ENCODE peak calls at places on chromosome 7, in eight cellular contexts. One of them, this sample, is unnamed. For H3K36me3, the result is how much of the 10 kb centered on the place peaks cover.

GRCh38 chr7:34277801-34278195 is 372.5 kb downstream of the BMPER start:
- DNase-seq in OCI-LY7: no peak
- DNase-seq in CD8-positive, alpha-beta memory T cell: no peak
- DNase-seq in lower lobe of right lung: no peak
- DNase-seq in uterus: no peak
- DNase-seq in SJSA1: no peak
- DNase-seq in upper lobe of right lung: no peak
- DNase-seq in fibroblast of lung: no peak
- DNase-seq in this sample: no peak

GRCh38 chr7:97015279-97015678 is 9.4 kb downstream of the DLX5 start:
- DNase-seq in OCI-LY7: no peak
- DNase-seq in fibroblast of lung: no peak
- DNase-seq in upper lobe of right lung: no peak
- DNase-seq in lower lobe of right lung: no peak
- DNase-seq in SJSA1: no peak
- DNase-seq in CD8-positive, alpha-beta memory T cell: no peak
- DNase-seq in uterus: no peak
- DNase-seq in this sample: no peak

GRCh38 chr7:35370694-35371093 is 116.8 kb upstream of the TBX20 start:
- DNase-seq in uterus: no peak
- DNase-seq in fibroblast of lung: no peak
- DNase-seq in CD8-positive, alpha-beta memory T cell: no peak
- DNase-seq in OCI-LY7: no peak
- DNase-seq in lower lobe of right lung: no peak
- DNase-seq in upper lobe of right lung: no peak
- DNase-seq in SJSA1: no peak
- DNase-seq in this sample: no peak

GRCh38 chr7:34762769-34763168 is 104.8 kb downstream of the NPSR1 start:
- DNase-seq in SJSA1: no peak
- DNase-seq in uterus: no peak
- DNase-seq in OCI-LY7: no peak
- DNase-seq in lower lobe of right lung: no peak
- DNase-seq in fibroblast of lung: peak
- DNase-seq in upper lobe of right lung: no peak
- DNase-seq in CD8-positive, alpha-beta memory T cell: no peak
- DNase-seq in this sample: no peak

GRCh38 chr7:22418251-22419046 is 61.5 kb upstream of the RAPGEF5 start:
- DNase-seq in lower lobe of right lung: no peak
- DNase-seq in SJSA1: no peak
- DNase-seq in uterus: no peak
- DNase-seq in OCI-LY7: no peak
- DNase-seq in upper lobe of right lung: no peak
- DNase-seq in CD8-positive, alpha-beta memory T cell: no peak
- DNase-seq in fibroblast of lung: no peak
- DNase-seq in this sample: no peak

GRCh38 chr7:131108212-131108980 is 219.3 kb upstream of the MKLN1 start:
- DNase-seq in SJSA1: no peak
- DNase-seq in fibroblast of lung: peak
- DNase-seq in OCI-LY7: peak
- DNase-seq in lower lobe of right lung: no peak
- DNase-seq in uterus: no peak
- DNase-seq in upper lobe of right lung: no peak
- DNase-seq in CD8-positive, alpha-beta memory T cell: peak
- DNase-seq in this sample: no peak

GRCh38 chr7:91228927-91229326 is 35.3 kb upstream of the FZD1 start:
- DNase-seq in CD8-positive, alpha-beta memory T cell: no peak
- DNase-seq in lower lobe of right lung: no peak
- DNase-seq in uterus: no peak
- DNase-seq in fibroblast of lung: peak
- DNase-seq in OCI-LY7: no peak
- DNase-seq in SJSA1: no peak
- DNase-seq in upper lobe of right lung: no peak
- DNase-seq in this sample: no peak

GRCh38 chr7:139732471-139733167 is 45.2 kb downstream of the HIPK2 start:
- DNase-seq in CD8-positive, alpha-beta memory T cell: no peak
- DNase-seq in OCI-LY7: no peak
- DNase-seq in upper lobe of right lung: no peak
- DNase-seq in SJSA1: no peak
- DNase-seq in fibroblast of lung: no peak
- DNase-seq in lower lobe of right lung: no peak
- DNase-seq in uterus: no peak
- DNase-seq in this sample: no peak

GRCh38 chr7:95397381-95397780 is 1.2 kb upstream of the PON3 start:
- DNase-seq in upper lobe of right lung: no peak
- DNase-seq in uterus: no peak
- DNase-seq in lower lobe of right lung: no peak
- DNase-seq in fibroblast of lung: no peak
- DNase-seq in CD8-positive, alpha-beta memory T cell: no peak
- DNase-seq in OCI-LY7: no peak
- DNase-seq in SJSA1: no peak
- DNase-seq in this sample: no peak
- H3K4me3 ChIP-seq in upper lobe of right lung: peak
- H3K4me3 ChIP-seq in uterus: peak
- H3K4me3 ChIP-seq in lower lobe of right lung: peak
- H3K4me3 ChIP-seq in fibroblast of lung: no peak
- H3K4me3 ChIP-seq in CD8-positive, alpha-beta memory T cell: no peak
- H3K4me3 ChIP-seq in OCI-LY7: no peak
- H3K4me3 ChIP-seq in SJSA1: no peak
- H3K4me3 ChIP-seq in this sample: no peak

GRCh38 chr7:76336094-76336493 is 22.7 kb downstream of the YWHAG start:
- DNase-seq in uterus: no peak
- DNase-seq in fibroblast of lung: no peak
- DNase-seq in CD8-positive, alpha-beta memory T cell: no peak
- DNase-seq in lower lobe of right lung: no peak
- DNase-seq in upper lobe of right lung: no peak
- DNase-seq in SJSA1: no peak
- DNase-seq in OCI-LY7: no peak
- DNase-seq in this sample: no peak

GRCh38 chr7:76334320-76334967 is 24.3 kb downstream of the YWHAG start:
- DNase-seq in uterus: no peak
- DNase-seq in lower lobe of right lung: no peak
- DNase-seq in SJSA1: no peak
- DNase-seq in CD8-positive, alpha-beta memory T cell: no peak
- DNase-seq in fibroblast of lung: no peak
- DNase-seq in upper lobe of right lung: no peak
- DNase-seq in OCI-LY7: no peak
- DNase-seq in this sample: no peak

GRCh38 chr7:76330673-76331072 is 28.1 kb downstream of the YWHAG start:
- DNase-seq in fibroblast of lung: no peak
- DNase-seq in OCI-LY7: no peak
- DNase-seq in CD8-positive, alpha-beta memory T cell: no peak
- DNase-seq in lower lobe of right lung: no peak
- DNase-seq in upper lobe of right lung: no peak
- DNase-seq in uterus: no peak
- DNase-seq in SJSA1: no peak
- DNase-seq in this sample: no peak

GRCh38 chr7:76332073-76332472 is 26.7 kb downstream of the YWHAG start:
- DNase-seq in fibroblast of lung: no peak
- DNase-seq in SJSA1: no peak
- DNase-seq in lower lobe of right lung: no peak
- DNase-seq in upper lobe of right lung: no peak
- DNase-seq in OCI-LY7: no peak
- DNase-seq in uterus: no peak
- DNase-seq in CD8-positive, alpha-beta memory T cell: no peak
- DNase-seq in this sample: no peak

GRCh38 chr7:76333388-76334101 is 25.2 kb downstream of the YWHAG start:
- DNase-seq in uterus: peak
- DNase-seq in CD8-positive, alpha-beta memory T cell: no peak
- DNase-seq in fibroblast of lung: peak
- DNase-seq in OCI-LY7: no peak
- DNase-seq in upper lobe of right lung: peak
- DNase-seq in SJSA1: no peak
- DNase-seq in lower lobe of right lung: peak
- DNase-seq in this sample: no peak
- H3K36me3 ChIP-seq in uterus: under half
- H3K36me3 ChIP-seq in CD8-positive, alpha-beta memory T cell: under half
- H3K36me3 ChIP-seq in fibroblast of lung: under half
- H3K36me3 ChIP-seq in OCI-LY7: half or more
- H3K36me3 ChIP-seq in upper lobe of right lung: under half
- H3K36me3 ChIP-seq in SJSA1: half or more
- H3K36me3 ChIP-seq in lower lobe of right lung: under half
- H3K36me3 ChIP-seq in this sample: under half

DNA sequence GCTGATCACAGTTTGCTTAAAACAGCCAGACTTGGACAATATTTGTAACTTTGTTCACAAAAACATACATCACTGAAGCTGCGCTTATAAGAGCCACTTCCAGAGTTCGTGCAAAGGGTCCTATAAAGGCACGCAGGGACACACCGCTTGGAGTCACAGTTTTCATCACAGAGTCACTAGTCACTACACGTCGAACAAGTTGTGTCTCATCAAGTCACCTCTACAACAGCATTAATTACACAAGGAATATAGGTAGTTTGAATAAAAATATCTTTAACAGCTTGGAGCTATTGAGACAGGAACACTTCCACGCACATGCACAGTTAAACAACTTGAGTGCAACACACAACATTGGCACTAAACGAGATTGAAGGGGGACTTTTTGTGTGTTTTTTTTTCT is 2.3 kb downstream of the HOXA5 start:
- DNase-seq in CD8-positive, alpha-beta memory T cell: no peak
- DNase-seq in SJSA1: no peak
- DNase-seq in OCI-LY7: no peak
- DNase-seq in uterus: no peak
- DNase-seq in lower lobe of right lung: no peak
- DNase-seq in upper lobe of right lung: no peak
- DNase-seq in fibroblast of lung: no peak
- DNase-seq in this sample: no peak
- H3K4me3 ChIP-seq in CD8-positive, alpha-beta memory T cell: no peak
- H3K4me3 ChIP-seq in SJSA1: no peak
- H3K4me3 ChIP-seq in OCI-LY7: no peak
- H3K4me3 ChIP-seq in uterus: no peak
- H3K4me3 ChIP-seq in lower lobe of right lung: peak
- H3K4me3 ChIP-seq in upper lobe of right lung: peak
- H3K4me3 ChIP-seq in fibroblast of lung: peak
- H3K4me3 ChIP-seq in this sample: peak

GRCh38 chr7:30453016-30453415 is 25.6 kb downstream of the NOD1 start:
- DNase-seq in CD8-positive, alpha-beta memory T cell: no peak
- DNase-seq in uterus: no peak
- DNase-seq in upper lobe of right lung: no peak
- DNase-seq in OCI-LY7: no peak
- DNase-seq in lower lobe of right lung: no peak
- DNase-seq in SJSA1: no peak
- DNase-seq in fibroblast of lung: no peak
- DNase-seq in this sample: no peak

GRCh38 chr7:30450983-30451497 is 27.5 kb downstream of the NOD1 start:
- DNase-seq in CD8-positive, alpha-beta memory T cell: no peak
- DNase-seq in fibroblast of lung: no peak
- DNase-seq in SJSA1: no peak
- DNase-seq in uterus: no peak
- DNase-seq in lower lobe of right lung: no peak
- DNase-seq in upper lobe of right lung: no peak
- DNase-seq in OCI-LY7: no peak
- DNase-seq in this sample: no peak

GRCh38 chr7:30450123-30450982 is 28.2 kb downstream of the NOD1 start:
- DNase-seq in OCI-LY7: no peak
- DNase-seq in CD8-positive, alpha-beta memory T cell: no peak
- DNase-seq in uterus: no peak
- DNase-seq in SJSA1: no peak
- DNase-seq in lower lobe of right lung: no peak
- DNase-seq in upper lobe of right lung: no peak
- DNase-seq in fibroblast of lung: no peak
- DNase-seq in this sample: no peak

GRCh38 chr7:30452278-30452930 is 26.2 kb downstream of the NOD1 start:
- DNase-seq in OCI-LY7: no peak
- DNase-seq in upper lobe of right lung: no peak
- DNase-seq in CD8-positive, alpha-beta memory T cell: no peak
- DNase-seq in uterus: no peak
- DNase-seq in SJSA1: no peak
- DNase-seq in lower lobe of right lung: no peak
- DNase-seq in fibroblast of lung: no peak
- DNase-seq in this sample: no peak

GRCh38 chr7:30451539-30452277 is 26.9 kb downstream of the NOD1 start:
- DNase-seq in OCI-LY7: no peak
- DNase-seq in upper lobe of right lung: no peak
- DNase-seq in SJSA1: no peak
- DNase-seq in fibroblast of lung: no peak
- DNase-seq in lower lobe of right lung: no peak
- DNase-seq in CD8-positive, alpha-beta memory T cell: no peak
- DNase-seq in uterus: no peak
- DNase-seq in this sample: no peak
- H3K36me3 ChIP-seq in OCI-LY7: under half
- H3K36me3 ChIP-seq in upper lobe of right lung: half or more
- H3K36me3 ChIP-seq in SJSA1: half or more
- H3K36me3 ChIP-seq in fibroblast of lung: under half
- H3K36me3 ChIP-seq in lower lobe of right lung: half or more
- H3K36me3 ChIP-seq in CD8-positive, alpha-beta memory T cell: under half
- H3K36me3 ChIP-seq in uterus: under half
- H3K36me3 ChIP-seq in this sample: under half

GRCh38 chr7:156524737-156525597 is 115.6 kb upstream of the RNF32 start:
- DNase-seq in upper lobe of right lung: no peak
- DNase-seq in uterus: no peak
- DNase-seq in OCI-LY7: no peak
- DNase-seq in lower lobe of right lung: no peak
- DNase-seq in CD8-positive, alpha-beta memory T cell: no peak
- DNase-seq in SJSA1: no peak
- DNase-seq in fibroblast of lung: no peak
- DNase-seq in this sample: no peak
- H3K4me3 ChIP-seq in upper lobe of right lung: no peak
- H3K4me3 ChIP-seq in uterus: no peak
- H3K4me3 ChIP-seq in OCI-LY7: no peak
- H3K4me3 ChIP-seq in lower lobe of right lung: no peak
- H3K4me3 ChIP-seq in CD8-positive, alpha-beta memory T cell: no peak
- H3K4me3 ChIP-seq in SJSA1: no peak
- H3K4me3 ChIP-seq in fibroblast of lung: no peak
- H3K4me3 ChIP-seq in this sample: no peak

GRCh38 chr7:143382791-143383641 is 1.9 kb downstream of the ZYX start:
- DNase-seq in upper lobe of right lung: peak
- DNase-seq in uterus: peak
- DNase-seq in fibroblast of lung: no peak
- DNase-seq in lower lobe of right lung: no peak
- DNase-seq in CD8-positive, alpha-beta memory T cell: no peak
- DNase-seq in OCI-LY7: no peak
- DNase-seq in SJSA1: no peak
- DNase-seq in this sample: no peak
- H3K36me3 ChIP-seq in upper lobe of right lung: under half
- H3K36me3 ChIP-seq in uterus: under half
- H3K36me3 ChIP-seq in fibroblast of lung: under half
- H3K36me3 ChIP-seq in lower lobe of right lung: under half
- H3K36me3 ChIP-seq in CD8-positive, alpha-beta memory T cell: under half
- H3K36me3 ChIP-seq in OCI-LY7: under half
- H3K36me3 ChIP-seq in SJSA1: half or more
- H3K36me3 ChIP-seq in this sample: under half

GRCh38 chr7:74207586-74207985 is 2.2 kb upstream of the LAT2 start:
- DNase-seq in upper lobe of right lung: no peak
- DNase-seq in CD8-positive, alpha-beta memory T cell: no peak
- DNase-seq in lower lobe of right lung: no peak
- DNase-seq in OCI-LY7: no peak
- DNase-seq in fibroblast of lung: no peak
- DNase-seq in SJSA1: no peak
- DNase-seq in uterus: no peak
- DNase-seq in this sample: no peak

GRCh38 chr7:74203157-74203556 is 6.6 kb upstream of the LAT2 start:
- DNase-seq in uterus: no peak
- DNase-seq in lower lobe of right lung: no peak
- DNase-seq in SJSA1: no peak
- DNase-seq in fibroblast of lung: peak
- DNase-seq in upper lobe of right lung: peak
- DNase-seq in OCI-LY7: no peak
- DNase-seq in CD8-positive, alpha-beta memory T cell: no peak
- DNase-seq in this sample: no peak

GRCh38 chr7:74203956-74204615 is 5.7 kb upstream of the LAT2 start:
- DNase-seq in uterus: no peak
- DNase-seq in fibroblast of lung: no peak
- DNase-seq in lower lobe of right lung: no peak
- DNase-seq in CD8-positive, alpha-beta memory T cell: no peak
- DNase-seq in upper lobe of right lung: no peak
- DNase-seq in SJSA1: no peak
- DNase-seq in OCI-LY7: no peak
- DNase-seq in this sample: no peak

GRCh38 chr7:74206589-74207120 is 3.2 kb upstream of the LAT2 start:
- DNase-seq in SJSA1: peak
- DNase-seq in fibroblast of lung: peak
- DNase-seq in uterus: peak
- DNase-seq in CD8-positive, alpha-beta memory T cell: peak
- DNase-seq in OCI-LY7: peak
- DNase-seq in upper lobe of right lung: peak
- DNase-seq in lower lobe of right lung: peak
- DNase-seq in this sample: no peak
- H3K4me3 ChIP-seq in SJSA1: no peak
- H3K4me3 ChIP-seq in fibroblast of lung: peak
- H3K4me3 ChIP-seq in uterus: peak
- H3K4me3 ChIP-seq in CD8-positive, alpha-beta memory T cell: no peak
- H3K4me3 ChIP-seq in OCI-LY7: no peak
- H3K4me3 ChIP-seq in upper lobe of right lung: peak
- H3K4me3 ChIP-seq in lower lobe of right lung: peak
- H3K4me3 ChIP-seq in this sample: no peak

This sample was measured in kidney epithelial cell.